ENCODE peak calls at places on chromosome 3, in seven cellular contexts. One of them, this sample, is unnamed.
A peak's percentile ranks its signal among the peaks of the same experiment; 100 is the strongest.

GRCh38 chr3:47057212-47057671 is 77.8 kb downstream of the NBEAL2 start:
- DNase-seq in fibroblast of lung: no peak
- DNase-seq in left ventricle myocardium inferior: no peak
- DNase-seq in GM23338: no peak
- DNase-seq in IMR-90: peak; percentile 31
- DNase-seq in GM12878: no peak
- DNase-seq in psoas muscle: no peak
- DNase-seq in this sample: no peak

GRCh38 chr3:147369671-147370123 is 36.6 kb downstream of the ZIC4 start:
- DNase-seq in fibroblast of lung: no peak
- DNase-seq in left ventricle myocardium inferior: no peak
- DNase-seq in GM23338: no peak
- DNase-seq in IMR-90: no peak
- DNase-seq in GM12878: no peak
- DNase-seq in psoas muscle: no peak
- DNase-seq in this sample: no peak

GRCh38 chr3:29345923-29346322 is 65.1 kb downstream of the RBMS3 start:
- DNase-seq in fibroblast of lung: no peak
- DNase-seq in left ventricle myocardium inferior: no peak
- DNase-seq in GM23338: peak; percentile 50
- DNase-seq in IMR-90: no peak
- DNase-seq in GM12878: no peak
- DNase-seq in psoas muscle: no peak
- DNase-seq in this sample: no peak

GRCh38 chr3:129230311-129231019 is 18.9 kb upstream of the COPG1 start:
- DNase-seq in fibroblast of lung: peak; percentile 90
- DNase-seq in left ventricle myocardium inferior: no peak
- DNase-seq in GM23338: no peak
- DNase-seq in IMR-90: peak; percentile 90
- DNase-seq in GM12878: no peak
- DNase-seq in psoas muscle: no peak
- DNase-seq in this sample: no peak

GRCh38 chr3:15064299-15064834 is 748 bp downstream of the MRPS25 start:
- DNase-seq in fibroblast of lung: peak; percentile 24
- DNase-seq in left ventricle myocardium inferior: no peak
- DNase-seq in GM23338: peak; percentile 37
- DNase-seq in IMR-90: peak; percentile 25
- DNase-seq in GM12878: no peak
- DNase-seq in psoas muscle: no peak
- DNase-seq in this sample: no peak

GRCh38 chr3:123632161-123632655 is 47.4 kb upstream of the HACD2 start:
- DNase-seq in fibroblast of lung: peak; percentile 89
- DNase-seq in left ventricle myocardium inferior: no peak
- DNase-seq in GM23338: peak; percentile 52
- DNase-seq in IMR-90: peak; percentile 80
- DNase-seq in GM12878: no peak
- DNase-seq in psoas muscle: no peak
- DNase-seq in this sample: no peak

GRCh38 chr3:108940568-108941285 is 13.0 kb downstream of the GUCA1C start:
- DNase-seq in fibroblast of lung: no peak
- DNase-seq in left ventricle myocardium inferior: no peak
- DNase-seq in GM23338: no peak
- DNase-seq in IMR-90: no peak
- DNase-seq in GM12878: no peak
- DNase-seq in psoas muscle: no peak
- DNase-seq in this sample: no peak

GRCh38 chr3:64508140-64508539 is 179.7 kb downstream of the ADAMTS9 start:
- DNase-seq in fibroblast of lung: no peak
- DNase-seq in left ventricle myocardium inferior: no peak
- DNase-seq in GM23338: no peak
- DNase-seq in IMR-90: no peak
- DNase-seq in GM12878: no peak
- DNase-seq in psoas muscle: no peak
- DNase-seq in this sample: no peak

GRCh38 chr3:113212845-113213375 is 1.6 kb downstream of the BOC start:
- DNase-seq in fibroblast of lung: no peak
- DNase-seq in left ventricle myocardium inferior: no peak
- DNase-seq in GM23338: no peak
- DNase-seq in IMR-90: no peak
- DNase-seq in GM12878: no peak
- DNase-seq in psoas muscle: no peak
- DNase-seq in this sample: no peak

GRCh38 chr3:58486036-58486435 is 5.9 kb upstream of the KCTD6 start:
- DNase-seq in fibroblast of lung: no peak
- DNase-seq in left ventricle myocardium inferior: no peak
- DNase-seq in GM23338: no peak
- DNase-seq in IMR-90: no peak
- DNase-seq in GM12878: no peak
- DNase-seq in psoas muscle: no peak
- DNase-seq in this sample: no peak

GRCh38 chr3:58487140-58487886 is 4.6 kb upstream of the KCTD6 start:
- DNase-seq in fibroblast of lung: peak; percentile 55
- DNase-seq in left ventricle myocardium inferior: peak; percentile 27
- DNase-seq in GM23338: no peak
- DNase-seq in IMR-90: peak; percentile 62
- DNase-seq in GM12878: no peak
- DNase-seq in psoas muscle: peak; percentile 38
- DNase-seq in this sample: no peak

GRCh38 chr3:58482917-58483636 is 8.8 kb upstream of the KCTD6 start:
- DNase-seq in fibroblast of lung: no peak
- DNase-seq in left ventricle myocardium inferior: no peak
- DNase-seq in GM23338: no peak
- DNase-seq in IMR-90: no peak
- DNase-seq in GM12878: no peak
- DNase-seq in psoas muscle: no peak
- DNase-seq in this sample: no peak

GRCh38 chr3:58484722-58485069 is 7.2 kb upstream of the KCTD6 start:
- DNase-seq in fibroblast of lung: no peak
- DNase-seq in left ventricle myocardium inferior: no peak
- DNase-seq in GM23338: no peak
- DNase-seq in IMR-90: no peak
- DNase-seq in GM12878: no peak
- DNase-seq in psoas muscle: no peak
- DNase-seq in this sample: no peak

GRCh38 chr3:58484049-58484721 is 7.7 kb upstream of the KCTD6 start:
- DNase-seq in fibroblast of lung: no peak
- DNase-seq in left ventricle myocardium inferior: no peak
- DNase-seq in GM23338: no peak
- DNase-seq in IMR-90: no peak
- DNase-seq in GM12878: no peak
- DNase-seq in psoas muscle: no peak
- DNase-seq in this sample: no peak
- H3K27ac ChIP-seq in fibroblast of lung: no peak overlapping the region
- H3K27ac ChIP-seq in left ventricle myocardium inferior: peak overlapping the region; percentile 80
- H3K27ac ChIP-seq in GM23338: peak overlapping the region; percentile 19
- H3K27ac ChIP-seq in IMR-90: no peak overlapping the region
- H3K27ac ChIP-seq in GM12878: no peak overlapping the region
- H3K27ac ChIP-seq in psoas muscle: no peak overlapping the region
- H3K27ac ChIP-seq in this sample: no peak overlapping the region

GRCh38 chr3:133506215-133506901 is 67.1 kb upstream of the CDV3 start:
- DNase-seq in fibroblast of lung: no peak
- DNase-seq in left ventricle myocardium inferior: no peak
- DNase-seq in GM23338: no peak
- DNase-seq in IMR-90: no peak
- DNase-seq in GM12878: peak; percentile 93
- DNase-seq in psoas muscle: no peak
- DNase-seq in this sample: no peak
- H3K27ac ChIP-seq in fibroblast of lung: no peak overlapping the region
- H3K27ac ChIP-seq in left ventricle myocardium inferior: no peak overlapping the region
- H3K27ac ChIP-seq in GM23338: no peak overlapping the region
- H3K27ac ChIP-seq in IMR-90: no peak overlapping the region
- H3K27ac ChIP-seq in GM12878: peak overlapping the region; percentile 97
- H3K27ac ChIP-seq in psoas muscle: no peak overlapping the region
- H3K27ac ChIP-seq in this sample: no peak overlapping the region

GRCh38 chr3:142849148-142849547 is 39.7 kb downstream of the PCOLCE2 start:
- DNase-seq in fibroblast of lung: no peak
- DNase-seq in left ventricle myocardium inferior: no peak
- DNase-seq in GM23338: no peak
- DNase-seq in IMR-90: no peak
- DNase-seq in GM12878: no peak
- DNase-seq in psoas muscle: no peak
- DNase-seq in this sample: no peak
- H3K27ac ChIP-seq in fibroblast of lung: no peak overlapping the region
- H3K27ac ChIP-seq in left ventricle myocardium inferior: no peak overlapping the region
- H3K27ac ChIP-seq in GM23338: no peak overlapping the region
- H3K27ac ChIP-seq in IMR-90: no peak overlapping the region
- H3K27ac ChIP-seq in GM12878: no peak overlapping the region
- H3K27ac ChIP-seq in psoas muscle: no peak overlapping the region
- H3K27ac ChIP-seq in this sample: no peak overlapping the region

DNA sequence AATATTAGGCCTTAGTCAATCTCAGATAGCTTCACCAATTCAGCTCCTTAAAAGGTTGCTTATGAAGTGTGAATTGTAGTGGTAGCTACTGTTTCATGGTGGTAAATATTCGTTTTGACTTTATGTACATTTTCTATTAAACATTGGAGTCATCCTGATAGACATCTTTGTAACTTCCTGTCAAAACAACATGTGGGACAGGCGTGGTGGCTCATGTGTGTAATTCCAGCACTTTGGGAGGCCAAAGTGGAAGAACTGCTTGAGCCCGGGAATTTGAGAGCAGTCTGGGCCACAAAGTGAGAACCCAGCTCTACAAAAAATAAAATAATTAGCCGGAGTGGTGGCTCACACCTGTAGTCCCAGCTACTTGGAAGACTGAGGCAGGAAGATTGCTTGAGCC is 2.0 kb upstream of the TRIM59 start:
- DNase-seq in fibroblast of lung: no peak
- DNase-seq in left ventricle myocardium inferior: no peak
- DNase-seq in GM23338: no peak
- DNase-seq in IMR-90: no peak
- DNase-seq in GM12878: no peak
- DNase-seq in psoas muscle: no peak
- DNase-seq in this sample: no peak
- H3K27ac ChIP-seq in fibroblast of lung: no peak overlapping the region
- H3K27ac ChIP-seq in left ventricle myocardium inferior: no peak overlapping the region
- H3K27ac ChIP-seq in GM23338: no peak overlapping the region
- H3K27ac ChIP-seq in IMR-90: no peak overlapping the region
- H3K27ac ChIP-seq in GM12878: no peak overlapping the region
- H3K27ac ChIP-seq in psoas muscle: no peak overlapping the region
- H3K27ac ChIP-seq in this sample: no peak overlapping the region

GRCh38 chr3:37271636-37272035 is 97.3 kb upstream of the LRRFIP2 start:
- DNase-seq in fibroblast of lung: no peak
- DNase-seq in left ventricle myocardium inferior: no peak
- DNase-seq in GM23338: peak; percentile 56
- DNase-seq in IMR-90: no peak
- DNase-seq in GM12878: no peak
- DNase-seq in psoas muscle: no peak
- DNase-seq in this sample: no peak

GRCh38 chr3:37266809-37267208 is 92.4 kb upstream of the LRRFIP2 start:
- DNase-seq in fibroblast of lung: no peak
- DNase-seq in left ventricle myocardium inferior: no peak
- DNase-seq in GM23338: no peak
- DNase-seq in IMR-90: no peak
- DNase-seq in GM12878: no peak
- DNase-seq in psoas muscle: no peak
- DNase-seq in this sample: no peak

DNA sequence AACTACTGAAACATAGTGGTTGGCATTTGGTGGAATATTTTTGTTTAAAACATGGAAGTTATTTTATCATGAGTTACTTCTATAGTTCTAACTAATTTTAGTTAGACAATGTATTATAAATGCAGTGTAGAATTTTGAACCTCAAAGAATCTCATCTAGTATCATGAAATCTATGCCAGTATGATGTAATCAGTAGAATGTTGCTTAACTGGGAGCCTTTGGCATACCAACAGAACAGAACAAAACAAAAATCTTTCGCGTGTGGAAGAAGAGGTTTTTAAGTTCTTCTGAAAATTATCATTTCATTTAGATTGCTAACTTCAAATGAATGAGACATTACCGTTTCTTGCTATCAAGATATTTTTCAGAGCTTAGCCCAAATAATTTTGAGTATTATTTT is 98.4 kb upstream of the LRRFIP2 start:
- DNase-seq in fibroblast of lung: peak; percentile 59
- DNase-seq in left ventricle myocardium inferior: no peak
- DNase-seq in GM23338: no peak
- DNase-seq in IMR-90: peak; percentile 15
- DNase-seq in GM12878: no peak
- DNase-seq in psoas muscle: no peak
- DNase-seq in this sample: no peak
- H3K27ac ChIP-seq in fibroblast of lung: no peak overlapping the region
- H3K27ac ChIP-seq in left ventricle myocardium inferior: no peak overlapping the region
- H3K27ac ChIP-seq in GM23338: no peak overlapping the region
- H3K27ac ChIP-seq in IMR-90: no peak overlapping the region
- H3K27ac ChIP-seq in GM12878: no peak overlapping the region
- H3K27ac ChIP-seq in psoas muscle: no peak overlapping the region
- H3K27ac ChIP-seq in this sample: no peak overlapping the region

This sample was measured in substantia nigra.